ENCODE peak calls at places on chromosome 20, in ten cellular contexts. O is HCT116, C is SK-N-SH, S is PC-3, D is DND-41, Q is endothelial cell of umbilical vein, E is Karpas-422, L is neural progenitor cell, H is IMR-90, A is mesenchymal stem cell. Z is an unnamed sample.

GRCh38 chr20:58237318-58238182 is 9.1 kb upstream of the ANKRD60 start:
- DNase-seq in O (no peak), C (no peak), Q (no peak), S (peak; percentile 72), H (peak; percentile 82), D (no peak), A (peak; percentile 79), E (no peak), L (no peak), Z (no peak)

GRCh38 chr20:32521780-32522524 is 63.2 kb downstream of the NOL4L start:
- DNase-seq in H (peak; percentile 49), E (peak; percentile 71), A (peak; percentile 54), O (peak; percentile 15), L (peak; percentile 94), S (peak; percentile 74), C (peak; percentile 85), D (peak; percentile 74), Q (peak; percentile 53), Z (peak; percentile 92)

GRCh38 chr20:35878113-35878620 is 76.1 kb downstream of the SCAND1 start:
- DNase-seq in S (no peak), H (peak; percentile 61), C (no peak), L (no peak), O (no peak), A (no peak), E (no peak), D (no peak), Q (no peak), Z (no peak)

GRCh38 chr20:49724637-49725606 is 11.2 kb upstream of the B4GALT5 start:
- DNase-seq in Q (peak; percentile 90), S (peak; percentile 38), O (no peak), A (peak; percentile 60), L (no peak), E (no peak), C (no peak), H (peak; percentile 34), D (peak; percentile 53), Z (no peak)

GRCh38 chr20:42634096-42634495 is 555.6 kb downstream of the PTPRT start:
- DNase-seq in D (no peak), A (no peak), L (no peak), E (no peak), O (no peak), S (no peak), Q (no peak), C (no peak), H (no peak), Z (no peak)

GRCh38 chr20:24131684-24132083 is 143.1 kb upstream of the GGTLC1 start:
- DNase-seq in O (no peak), E (no peak), S (peak; percentile 90), L (no peak), Q (peak; percentile 58), H (no peak), C (no peak), D (no peak), A (no peak), Z (no peak)

GRCh38 chr20:46652699-46653098 is 1.4 kb upstream of the SLC13A3 start:
- DNase-seq in D (no peak), O (no peak), Q (no peak), C (no peak), H (peak; percentile 37), S (peak; percentile 33), E (no peak), L (no peak), A (no peak), Z (no peak)

GRCh38 chr20:6562111-6562510 is 205.4 kb upstream of the BMP2 start:
- DNase-seq in A (peak; percentile 28), S (peak; percentile 70), H (peak; percentile 88), Q (peak; percentile 99), O (no peak), D (no peak), C (no peak), L (no peak), E (no peak), Z (peak; percentile 21)

GRCh38 chr20:24735263-24735662 is 213.8 kb upstream of the CST7 start:
- DNase-seq in Q (no peak), O (no peak), C (peak; percentile 48), A (no peak), H (no peak), D (no peak), E (no peak), L (no peak), S (no peak), Z (peak; percentile 5)

GRCh38 chr20:45976132-45976531 is 4.1 kb upstream of the ZNF335 start:
- DNase-seq in S (no peak), Q (no peak), L (no peak), A (no peak), E (no peak), H (no peak), C (no peak), D (no peak), O (no peak), Z (no peak)

GRCh38 chr20:8997720-8998119 is 71.2 kb upstream of the PLCB4 start:
- DNase-seq in Q (no peak), C (no peak), H (no peak), S (no peak), A (no peak), L (no peak), D (no peak), O (no peak), E (no peak), Z (no peak)

GRCh38 chr20:18191336-18191735 is 53.7 kb downstream of the KAT14 start:
- DNase-seq in H (no peak), Q (no peak), D (no peak), C (no peak), S (no peak), O (no peak), A (no peak), E (no peak), L (no peak), Z (peak; percentile 38)

GRCh38 chr20:18188446-18188845 is 50.8 kb downstream of the KAT14 start:
- DNase-seq in Q (no peak), S (no peak), O (no peak), D (no peak), C (no peak), E (no peak), L (no peak), A (no peak), H (peak; percentile 5), Z (no peak)

GRCh38 chr20:18190466-18191233 is 53.0 kb downstream of the KAT14 start:
- DNase-seq in E (no peak), Q (no peak), D (no peak), A (no peak), L (no peak), C (no peak), S (no peak), O (no peak), H (no peak), Z (no peak)

DNA sequence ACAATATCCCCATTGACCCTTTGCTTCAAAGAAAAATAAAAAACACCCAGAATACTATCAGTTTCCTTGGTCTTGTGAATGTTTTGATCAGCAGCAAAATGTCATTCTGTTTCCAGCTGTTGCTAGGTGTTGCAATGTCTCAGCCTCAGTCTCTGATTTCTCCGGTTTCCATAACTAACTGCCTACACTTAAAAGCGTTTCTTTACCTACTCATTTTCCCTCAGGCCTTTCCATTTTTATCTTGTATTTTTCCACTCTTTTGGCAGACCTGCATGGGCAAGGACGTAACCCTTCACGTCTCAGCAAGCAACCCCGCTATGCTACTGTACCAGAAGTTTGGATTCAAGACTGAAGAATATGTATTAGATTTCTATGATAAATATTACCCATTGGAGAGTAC is 49.4 kb downstream of the KAT14 start:
- DNase-seq in C (no peak), S (no peak), A (peak; percentile 9), Q (no peak), E (no peak), O (no peak), H (no peak), D (no peak), L (no peak), Z (no peak)
- H2AFZ ChIP-seq in C (no peak overlapping the region), S (no peak overlapping the region), A (no peak overlapping the region), Q (no peak overlapping the region), E (no peak overlapping the region), O (no peak overlapping the region), H (no peak overlapping the region), D (no peak overlapping the region), L (no peak overlapping the region), Z (no peak overlapping the region)

GRCh38 chr20:41497186-41497895 is 120.8 kb downstream of the CHD6 start:
- DNase-seq in H (peak; percentile 62), Q (no peak), D (no peak), A (peak; percentile 86), L (no peak), S (no peak), E (no peak), O (no peak), C (no peak), Z (peak; percentile 25)
- H2AFZ ChIP-seq in H (no peak overlapping the region), Q (no peak overlapping the region), D (no peak overlapping the region), A (no peak overlapping the region), L (no peak overlapping the region), S (no peak overlapping the region), E (no peak overlapping the region), O (no peak overlapping the region), C (no peak overlapping the region), Z (no peak overlapping the region)

DNA sequence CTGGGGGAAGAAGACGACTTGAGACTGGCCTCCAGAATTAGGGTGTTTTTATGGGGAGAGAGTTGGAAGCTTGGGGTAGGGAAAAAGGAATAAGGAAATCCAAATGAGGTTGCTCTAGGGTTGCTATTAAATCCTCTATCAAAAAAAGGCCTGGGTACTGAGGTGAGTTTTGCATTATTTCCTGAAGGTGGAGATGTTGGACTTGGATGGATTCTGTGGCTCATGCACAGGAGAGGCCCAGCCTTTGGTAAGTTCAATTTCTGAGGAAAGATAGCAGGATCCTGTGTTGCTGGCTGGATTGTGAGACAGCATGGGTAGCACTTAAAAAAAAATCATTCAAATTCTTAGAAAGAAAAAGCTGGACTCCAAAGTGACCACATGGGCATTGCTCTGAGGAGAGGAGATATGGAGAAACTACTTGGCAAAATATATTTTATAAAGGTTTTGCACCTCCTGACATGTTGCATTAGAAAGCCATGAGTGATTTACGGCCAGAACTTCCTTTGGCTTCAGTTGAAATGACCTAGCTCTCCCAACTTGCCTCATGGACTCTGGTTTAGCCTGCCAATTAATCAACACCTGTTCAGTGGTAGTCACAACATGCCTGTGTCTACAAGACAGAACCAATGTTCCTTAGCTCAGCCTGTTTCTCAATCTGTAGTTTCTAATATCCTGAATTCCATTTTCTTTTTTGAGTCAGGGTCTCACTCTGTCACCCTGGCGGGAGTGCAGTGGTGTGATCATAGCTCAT is 152.1 kb upstream of the RALGAPA2 start:
- DNase-seq in Q (no peak), L (peak; percentile 60), H (no peak), E (peak; percentile 62), C (no peak), A (no peak), O (no peak), D (no peak), S (peak; percentile 51), Z (peak; percentile 46)
- H2AFZ ChIP-seq in Q (no peak overlapping the region), L (no peak overlapping the region), H (no peak overlapping the region), E (no peak overlapping the region), C (no peak overlapping the region), A (no peak overlapping the region), O (no peak overlapping the region), D (no peak overlapping the region), S (no peak overlapping the region), Z (no peak overlapping the region)

GRCh38 chr20:53595018-53595378 is 1.4 kb upstream of the ZNF217 start:
- DNase-seq in E (no peak), L (no peak), S (peak; percentile 43), H (no peak), C (no peak), O (no peak), Q (peak; percentile 39), A (no peak), D (no peak), Z (no peak)
- H2AFZ ChIP-seq in E (peak overlapping the region; percentile 56), L (no peak overlapping the region), S (peak overlapping the region; percentile 95), H (no peak overlapping the region), C (peak overlapping the region; percentile 84), O (peak overlapping the region; percentile 7), Q (peak overlapping the region; percentile 81), A (no peak overlapping the region), D (peak overlapping the region; percentile 65), Z (no peak overlapping the region)